ENCODE peak calls at places on chromosomes 2 and 18, in five cellular contexts. S is posterior vena cava; Y is nephron progenitor cell; Q is CD4-positive, CD25-positive, alpha-beta regulatory T cell; M is HCEC 1CT. I is an unnamed sample.
A peak's percentile ranks its signal among the peaks of the same experiment; 100 is the strongest.

GRCh38 chr2:95836151-95836550 is 155.5 kb downstream of the ANKRD36C start:
- DNase-seq in S (no peak), Y (no peak), Q (no peak), M (no peak), I (no peak)

GRCh38 chr2:111185496-111186022 is 64.8 kb downstream of the BCL2L11 start:
- DNase-seq in S (no peak), Y (no peak), Q (no peak), M (no peak), I (no peak)

GRCh38 chr18:525066-525797 is 24.7 kb upstream of the COLEC12 start:
- DNase-seq in S (no peak), Y (no peak), Q (no peak), M (peak; percentile 86), I (no peak)

GRCh38 chr2:121248766-121249343 is 36.1 kb downstream of the TFCP2L1 start:
- DNase-seq in S (peak; percentile 67), Y (no peak), Q (no peak), M (no peak), I (no peak)

GRCh38 chr2:120231974-120232635 is 8.9 kb upstream of the TMEM185B start:
- DNase-seq in S (peak; percentile 68), Y (no peak), Q (peak; percentile 48), M (peak; percentile 20), I (peak; percentile 77)

GRCh38 chr2:233456934-233457333 is 102.6 kb downstream of the DGKD start:
- DNase-seq in S (peak; percentile 31), Y (no peak), Q (no peak), M (no peak), I (no peak)

GRCh38 chr2:143906850-143907249 is 613.1 kb downstream of the ZEB2 start:
- DNase-seq in S (no peak), Y (no peak), Q (no peak), M (no peak), I (no peak)

GRCh38 chr2:105596522-105596921 is 148.2 kb upstream of the NCK2 start:
- DNase-seq in S (no peak), Y (no peak), Q (no peak), M (no peak), I (no peak)

GRCh38 chr2:27856386-27856785 is 33.8 kb downstream of the RBKS start:
- DNase-seq in S (no peak), Y (no peak), Q (no peak), M (no peak), I (no peak)

GRCh38 chr2:111122631-111123421 is 2.1 kb downstream of the BCL2L11 start:
- DNase-seq in S (peak; percentile 95), Y (peak; percentile 69), Q (no peak), M (peak; percentile 68), I (peak; percentile 19)

GRCh38 chr2:98772531-98772930 is 41.6 kb upstream of the MGAT4A start:
- DNase-seq in S (no peak), Y (no peak), Q (no peak), M (no peak), I (no peak)

GRCh38 chr2:219269362-219270054 is 9.7 kb upstream of the DNAJB2 start:
- DNase-seq in S (no peak), Y (no peak), Q (no peak), M (no peak), I (no peak)

GRCh38 chr2:88590998-88591613 is 36.2 kb downstream of the EIF2AK3 start:
- DNase-seq in S (no peak), Y (peak; percentile 32), Q (peak; percentile 6), M (peak; percentile 55), I (peak; percentile 30)

GRCh38 chr2:73368781-73369180 is 16.9 kb upstream of the ALMS1 start:
- DNase-seq in S (no peak), Y (no peak), Q (no peak), M (no peak), I (no peak)

GRCh38 chr2:224901121-224901676 is 141.1 kb downstream of the DOCK10 start:
- DNase-seq in S (no peak), Y (no peak), Q (no peak), M (no peak), I (no peak)

GRCh38 chr2:240791821-240792657 is 28.0 kb downstream of the KIF1A start:
- DNase-seq in S (no peak), Y (peak; percentile 49), Q (no peak), M (no peak), I (no peak)

GRCh38 chr2:214311931-214312749 is 98.7 kb upstream of the VWC2L start:
- DNase-seq in S (no peak), Y (no peak), Q (no peak), M (peak; percentile 63), I (no peak)

GRCh38 chr2:186693446-186693842 is 416 bp upstream of the FAM171B start:
- DNase-seq in S (no peak), Y (no peak), Q (no peak), M (no peak), I (no peak)

GRCh38 chr18:13376298-13376840 is 157.8 kb downstream of the LDLRAD4 start:
- DNase-seq in S (no peak), Y (no peak), Q (peak; percentile 67), M (no peak), I (peak; percentile 45)

GRCh38 chr2:206031950-206032567 is 53.9 kb downstream of the INO80D start:
- DNase-seq in S (no peak), Y (no peak), Q (no peak), M (no peak), I (no peak)

GRCh38 chr2:132255714-132256113 is 94.0 kb upstream of the ANKRD30BL start:
- DNase-seq in S (no peak), Y (no peak), Q (no peak), M (no peak), I (no peak)

GRCh38 chr2:48114256-48114655 is 208.0 kb upstream of the FBXO11 start:
- DNase-seq in S (no peak), Y (no peak), Q (peak; percentile 18), M (peak; percentile 70), I (peak; percentile 13)

GRCh38 chr2:25845843-25846505 is 32.3 kb downstream of the ASXL2 start:
- DNase-seq in S (no peak), Y (no peak), Q (no peak), M (peak; percentile 9), I (no peak)

GRCh38 chr18:48824231-48824970 is 126.4 kb downstream of the SMAD7 start:
- DNase-seq in S (no peak), Y (no peak), Q (no peak), M (no peak), I (no peak)

GRCh38 chr2:39542523-39542922 is 105.4 kb upstream of the MAP4K3 start:
- DNase-seq in S (no peak), Y (no peak), Q (no peak), M (no peak), I (no peak)

GRCh38 chr18:21636769-21637168 is 24.7 kb downstream of the SNRPD1 start:
- DNase-seq in S (no peak), Y (no peak), Q (no peak), M (no peak), I (no peak)

GRCh38 chr18:54828986-54829385 is 709 bp downstream of the RAB27B start:
- DNase-seq in S (no peak), Y (no peak), Q (no peak), M (peak; percentile 30), I (no peak)

GRCh38 chr2:64485961-64486360 is 32.0 kb downstream of the LGALSL start:
- DNase-seq in S (no peak), Y (no peak), Q (no peak), M (no peak), I (no peak)

GRCh38 chr2:144942516-144943256 is 422.8 kb upstream of the ZEB2 start:
- DNase-seq in S (no peak), Y (no peak), Q (no peak), M (peak; percentile 74), I (no peak)

GRCh38 chr18:10094154-10094553 is 180.3 kb downstream of the VAPA start:
- DNase-seq in S (no peak), Y (no peak), Q (no peak), M (peak; percentile 62), I (no peak)

GRCh38 chr2:46334389-46335345 is 37.5 kb downstream of the EPAS1 start:
- DNase-seq in S (no peak), Y (no peak), Q (no peak), M (peak; percentile 98), I (no peak)

GRCh38 chr2:212245868-212246267 is 292.7 kb downstream of the ERBB4 start:
- DNase-seq in S (no peak), Y (no peak), Q (no peak), M (no peak), I (no peak)

GRCh38 chr18:28287146-28287545 is 110.2 kb upstream of the CDH2 start:
- DNase-seq in S (no peak), Y (no peak), Q (no peak), M (no peak), I (no peak)

GRCh38 chr18:76354348-76354747 is 140.7 kb downstream of the ZNF516 start:
- DNase-seq in S (no peak), Y (no peak), Q (no peak), M (peak; percentile 44), I (no peak)

GRCh38 chr2:142100139-142100873 is 30.5 kb downstream of the LRP1B start:
- DNase-seq in S (no peak), Y (no peak), Q (no peak), M (no peak), I (no peak)

GRCh38 chr2:70627499-70627898 is 73.9 kb upstream of the TGFA start:
- DNase-seq in S (no peak), Y (no peak), Q (no peak), M (no peak), I (no peak)

GRCh38 chr2:102235042-102235473 is 48.2 kb downstream of the IL1RL2 start:
- DNase-seq in S (no peak), Y (no peak), Q (no peak), M (no peak), I (no peak)